ENCODE peak calls at places on chromosome 18, in six cellular contexts. S, N, V, U, T and C are unnamed samples. For H3K27me3 and H3K4me1, the result is how much of the 10 kb centered on the place peaks cover.

GRCh38 chr18:22203035-22203434 is 33.6 kb downstream of the GATA6 start:
- DNase-seq in S (no peak), V (no peak), U (no peak), N (no peak), T (no peak), C (no peak)

GRCh38 chr18:42839408-42839807 is 276.1 kb downstream of the RIT2 start:
- DNase-seq in V (no peak), S (no peak), T (no peak), N (no peak), U (no peak), C (no peak)

GRCh38 chr18:52312321-52312720 is 27.7 kb upstream of the DCC start:
- DNase-seq in T (peak), U (no peak), S (peak), N (no peak), V (no peak), C (peak)

GRCh38 chr18:21484851-21485636 is 115.5 kb downstream of the ESCO1 start:
- DNase-seq in U (no peak), V (peak), N (peak), T (peak), S (no peak), C (no peak)

GRCh38 chr18:78090584-78090983 is 840.9 kb downstream of the GALR1 start:
- DNase-seq in T (no peak), U (no peak), V (no peak), N (no peak), S (peak), C (no peak)

GRCh38 chr18:48002933-48003365 is 72.5 kb upstream of the SMAD2 start:
- DNase-seq in S (peak), T (peak), V (peak), N (peak), U (peak), C (peak)

GRCh38 chr18:23857756-23858155 is 156.8 kb upstream of the TTC39C start:
- DNase-seq in S (no peak), N (peak), V (no peak), U (peak), T (peak), C (peak)

GRCh38 chr18:3585656-3586509 is 135.9 kb downstream of the TGIF1 start:
- DNase-seq in V (peak), N (peak), U (peak), S (peak), T (peak), C (peak)

GRCh38 chr18:63158012-63158631 is 161.4 kb downstream of the BCL2 start:
- DNase-seq in S (no peak), T (no peak), V (no peak), U (no peak), N (no peak), C (no peak)

GRCh38 chr18:11482271-11482670 is 127.1 kb upstream of the SLC35G4 start:
- DNase-seq in S (no peak), U (no peak), N (no peak), T (no peak), V (no peak), C (no peak)

GRCh38 chr18:3747176-3747973 is 297.4 kb downstream of the TGIF1 start:
- DNase-seq in S (peak), T (peak), N (peak), U (no peak), V (peak), C (no peak)

GRCh38 chr18:55592572-55592971 is 4.6 kb upstream of the TCF4 start:
- DNase-seq in T (no peak), S (no peak), V (peak), N (peak), U (no peak), C (no peak)

GRCh38 chr18:3985030-3985429 is 470.1 kb downstream of the DLGAP1 start:
- DNase-seq in N (peak), T (no peak), V (peak), U (no peak), S (peak), C (no peak)

GRCh38 chr18:41150316-41150715 is 804.7 kb upstream of the PIK3C3 start:
- DNase-seq in N (no peak), U (no peak), V (no peak), T (no peak), S (no peak), C (no peak)

GRCh38 chr18:47247036-47247832 is 4.2 kb downstream of the SKOR2 start:
- DNase-seq in V (no peak), S (no peak), T (no peak), N (no peak), U (no peak), C (no peak)

GRCh38 chr18:111292-112014 is 46.9 kb upstream of the USP14 start:
- DNase-seq in V (peak), S (peak), U (peak), T (peak), N (peak), C (peak)

GRCh38 chr18:28127763-28128737 is 48.9 kb downstream of the CDH2 start:
- DNase-seq in V (peak), N (peak), S (no peak), U (no peak), T (no peak), C (no peak)

GRCh38 chr18:55338955-55339662 is 248.9 kb downstream of the TCF4 start:
- DNase-seq in T (no peak), N (peak), S (no peak), U (no peak), V (peak), C (no peak)

GRCh38 chr18:26017929-26018328 is 72.5 kb downstream of the SS18 start:
- DNase-seq in T (no peak), U (no peak), N (no peak), S (no peak), V (peak), C (no peak)

GRCh38 chr18:21820035-21820810 is 79.6 kb downstream of the MIB1 start:
- DNase-seq in N (peak), V (peak), U (no peak), T (peak), S (peak), C (peak)

GRCh38 chr18:28175047-28175929 is 1.6 kb downstream of the CDH2 start:
- DNase-seq in N (peak), U (no peak), T (no peak), V (peak), S (no peak), C (no peak)

GRCh38 chr18:23534276-23534675 is 31.0 kb downstream of the RMC1 start:
- DNase-seq in N (no peak), T (no peak), U (no peak), V (no peak), S (no peak), C (no peak)

GRCh38 chr18:10771053-10771709 is 245.4 kb downstream of the NAPG start:
- DNase-seq in N (peak), S (no peak), V (peak), T (peak), U (no peak), C (no peak)

GRCh38 chr18:45559258-45559657 is 56.0 kb upstream of the SLC14A2 start:
- DNase-seq in N (no peak), S (no peak), U (no peak), T (no peak), V (no peak), C (no peak)

GRCh38 chr18:49933530-49933929 is 120.2 kb upstream of the ACAA2 start:
- DNase-seq in S (no peak), U (no peak), T (peak), N (peak), V (peak), C (no peak)

GRCh38 chr18:46366977-46367376 is 262.8 kb downstream of the HAUS1 start:
- DNase-seq in V (no peak), T (no peak), U (no peak), N (no peak), S (no peak), C (no peak)

GRCh38 chr18:44039216-44039615 is 641.5 kb upstream of the SETBP1 start:
- DNase-seq in V (no peak), U (no peak), N (no peak), S (no peak), T (no peak), C (no peak)

GRCh38 chr18:52337286-52337685 is 2.7 kb upstream of the DCC start:
- DNase-seq in N (peak), T (peak), U (no peak), V (peak), S (no peak), C (no peak)

GRCh38 chr18:41745166-41746049 is 209.6 kb upstream of the PIK3C3 start:
- DNase-seq in U (no peak), V (peak), S (peak), T (peak), N (peak), C (peak)

GRCh38 chr18:57925706-57926105 is 118.3 kb upstream of the NEDD4L start:
- DNase-seq in S (no peak), T (peak), U (no peak), N (peak), V (peak), C (no peak)

GRCh38 chr18:80245781-80246655 is 1.3 kb downstream of the PARD6G start:
- DNase-seq in U (no peak), V (no peak), N (no peak), T (peak), S (peak), C (peak)

GRCh38 chr18:69388222-69388621 is 12.5 kb upstream of the DOK6 start:
- DNase-seq in V (no peak), T (no peak), S (no peak), N (no peak), U (no peak), C (no peak)

GRCh38 chr18:58243401-58243800 is 199.4 kb downstream of the NEDD4L start:
- DNase-seq in T (no peak), V (no peak), S (no peak), N (no peak), U (no peak), C (no peak)

GRCh38 chr18:78929502-78929901 is 50.1 kb upstream of the SALL3 start:
- DNase-seq in T (no peak), N (no peak), V (no peak), U (no peak), S (no peak), C (no peak)

GRCh38 chr18:35707674-35708073 is 126.1 kb downstream of the GALNT1 start:
- DNase-seq in N (no peak), T (no peak), S (no peak), U (no peak), V (no peak), C (no peak)

GRCh38 chr18:63112681-63113080 is 206.9 kb downstream of the BCL2 start:
- DNase-seq in N (no peak), U (no peak), T (no peak), V (no peak), S (no peak), C (no peak)

GRCh38 chr18:63476666-63477065 is at the start of gene SERPINB5:
- DNase-seq in U (peak), T (peak), V (no peak), N (no peak), S (peak), C (no peak)

GRCh38 chr18:11654736-11655604 is 34.1 kb upstream of the GNAL start:
- DNase-seq in T (peak), U (peak), S (peak), N (peak), V (peak), C (peak)

DNA sequence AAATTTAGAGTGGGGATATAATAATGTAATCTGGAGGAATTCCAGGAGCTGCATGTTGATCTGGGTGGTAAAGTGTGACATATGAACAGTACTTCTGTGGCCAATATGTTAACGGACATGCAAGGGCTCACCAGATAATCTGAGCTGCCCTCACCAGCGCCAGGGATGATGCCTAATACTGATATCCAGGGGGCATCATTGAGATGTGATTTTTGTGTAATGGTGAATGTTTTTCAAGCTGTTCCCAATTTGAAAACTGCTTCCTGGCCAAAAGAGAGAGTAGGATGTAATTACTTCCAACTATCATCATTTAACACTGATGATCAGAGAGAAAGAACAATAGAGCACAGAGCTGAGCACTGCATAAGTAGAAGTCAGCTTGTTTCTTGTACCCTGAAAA is 235.7 kb downstream of the DSEL start:
- DNase-seq in V (peak), N (no peak), U (no peak), S (no peak), T (no peak), C (no peak)
- H3K27ac ChIP-seq in V (no peak), N (no peak), U (no peak), S (no peak), T (no peak), C (no peak)

GRCh38 chr18:59570101-59570875 is 126.9 kb downstream of the CCBE1 start:
- DNase-seq in V (no peak), T (no peak), N (peak), U (no peak), S (no peak), C (no peak)

GRCh38 chr18:59571953-59572352 is 125.3 kb downstream of the CCBE1 start:
- DNase-seq in N (no peak), V (no peak), T (no peak), U (no peak), S (no peak), C (no peak)

GRCh38 chr18:59569321-59569720 is 127.9 kb downstream of the CCBE1 start:
- DNase-seq in N (no peak), U (no peak), T (no peak), V (no peak), S (no peak), C (no peak)

GRCh38 chr18:59575995-59576394 is 121.2 kb downstream of the CCBE1 start:
- DNase-seq in V (no peak), U (no peak), S (no peak), N (no peak), T (no peak), C (no peak)

DNA sequence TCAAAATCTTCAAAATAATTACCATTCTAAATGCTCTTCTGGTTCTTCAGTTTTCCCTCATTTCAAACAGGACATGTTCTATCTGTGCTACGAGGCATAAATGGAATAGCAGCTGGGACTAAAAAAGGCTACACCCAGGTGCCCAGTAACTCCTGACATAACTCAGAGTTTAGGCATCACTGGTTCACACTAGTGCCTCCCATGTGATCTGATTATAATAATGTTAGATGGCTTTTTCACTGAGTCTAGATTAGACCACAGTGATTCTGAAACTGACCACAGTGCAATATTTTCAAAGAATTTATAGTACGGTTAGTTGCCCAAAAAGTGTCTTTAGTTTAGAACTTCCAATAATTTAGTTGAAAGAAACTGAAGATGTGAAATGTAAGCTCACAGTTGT is 123.3 kb downstream of the CCBE1 start:
- DNase-seq in V (no peak), T (no peak), N (no peak), U (no peak), S (no peak), C (no peak)
- H3K27me3 ChIP-seq in V (under half), T (under half), N (under half), U (under half), S (under half), C (under half)

GRCh38 chr18:33472554-33472953 is 32.0 kb upstream of the CCDC178 start:
- DNase-seq in S (no peak), T (no peak), V (no peak), U (no peak), N (no peak), C (no peak)
- H3K4me1 ChIP-seq in S (under half), T (under half), V (under half), U (under half), N (under half), C (under half)

GRCh38 chr18:74278983-74279382 is 12.8 kb downstream of the CYB5A start:
- DNase-seq in V (no peak), U (no peak), N (no peak), T (no peak), S (no peak), C (no peak)
- H3K27ac ChIP-seq in V (no peak), U (no peak), N (no peak), T (no peak), S (peak), C (no peak)

DNA sequence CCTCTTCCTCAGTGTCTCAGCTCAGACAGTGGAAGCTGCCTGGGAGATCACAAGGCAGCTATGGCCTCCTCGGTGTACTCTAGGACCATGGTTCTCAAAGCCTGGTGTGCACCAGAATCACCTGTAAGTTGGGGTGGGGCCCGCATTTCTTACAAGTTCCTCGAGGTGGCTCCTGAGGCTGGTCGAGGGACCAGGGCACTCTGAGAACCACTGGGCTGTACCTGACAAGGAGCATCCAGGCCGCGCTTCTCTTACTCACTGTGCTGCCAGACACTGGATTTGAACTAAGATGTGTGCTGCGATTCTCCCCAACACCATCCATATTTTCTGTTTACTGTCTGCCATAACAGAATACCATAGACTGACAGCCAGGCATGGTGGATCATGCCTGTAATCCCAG is 59.5 kb downstream of the DIPK1C start:
- DNase-seq in S (peak), N (no peak), U (no peak), T (no peak), V (no peak), C (no peak)
- H3K27me3 ChIP-seq in S (under half), N (under half), U (under half), T (under half), V (under half), C (under half)

DNA sequence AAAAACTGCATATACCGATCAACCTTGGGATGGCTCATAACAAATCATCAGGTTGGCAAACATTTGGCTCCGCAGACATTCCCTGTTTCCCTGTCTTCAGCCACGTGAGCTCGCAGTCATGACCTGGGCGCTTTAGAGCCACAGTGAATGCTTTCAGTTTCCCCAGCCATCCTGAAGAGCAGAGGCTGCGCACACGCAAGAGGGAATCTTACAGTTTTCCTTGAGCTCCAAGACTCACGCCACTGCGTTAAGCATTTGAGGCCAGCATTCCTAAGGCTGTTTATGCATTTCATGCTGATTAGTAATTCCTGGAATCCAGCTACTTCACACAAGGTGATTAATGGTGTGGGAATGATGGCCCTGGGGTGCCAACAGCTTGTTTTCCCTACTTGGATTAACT is 95.1 kb downstream of the MTCL1 start:
- DNase-seq in U (no peak), V (peak), S (no peak), T (peak), N (peak), C (peak)
- H3K4me1 ChIP-seq in U (under half), V (half or more), S (under half), T (under half), N (under half), C (under half)

GRCh38 chr18:9741821-9742541 is 33.9 kb downstream of the RAB31 start:
- DNase-seq in S (no peak), N (no peak), T (no peak), U (no peak), V (peak), C (no peak)
- H3K27ac ChIP-seq in S (no peak), N (no peak), T (no peak), U (peak), V (peak), C (no peak)

GRCh38 chr18:27045342-27045741 is 139.8 kb downstream of the CHST9 start:
- DNase-seq in S (no peak), U (no peak), N (no peak), V (no peak), T (no peak), C (no peak)

GRCh38 chr18:27049945-27050344 is 135.2 kb downstream of the CHST9 start:
- DNase-seq in T (no peak), S (no peak), U (no peak), N (no peak), V (no peak), C (no peak)
- H3K27me3 ChIP-seq in T (under half), S (under half), U (under half), N (under half), V (under half), C (under half)

GRCh38 chr18:76479351-76480238 is 15.4 kb downstream of the ZNF516 start:
- DNase-seq in V (no peak), S (no peak), U (peak), N (no peak), T (no peak), C (no peak)

GRCh38 chr18:76472811-76473210 is 22.2 kb downstream of the ZNF516 start:
- DNase-seq in V (no peak), S (no peak), N (no peak), T (no peak), U (no peak), C (no peak)

GRCh38 chr18:76476665-76477561 is 18.1 kb downstream of the ZNF516 start:
- DNase-seq in N (peak), U (no peak), V (peak), T (no peak), S (peak), C (no peak)

GRCh38 chr18:76474824-76475223 is 20.2 kb downstream of the ZNF516 start:
- DNase-seq in S (no peak), V (no peak), T (no peak), U (no peak), N (no peak), C (no peak)

DNA sequence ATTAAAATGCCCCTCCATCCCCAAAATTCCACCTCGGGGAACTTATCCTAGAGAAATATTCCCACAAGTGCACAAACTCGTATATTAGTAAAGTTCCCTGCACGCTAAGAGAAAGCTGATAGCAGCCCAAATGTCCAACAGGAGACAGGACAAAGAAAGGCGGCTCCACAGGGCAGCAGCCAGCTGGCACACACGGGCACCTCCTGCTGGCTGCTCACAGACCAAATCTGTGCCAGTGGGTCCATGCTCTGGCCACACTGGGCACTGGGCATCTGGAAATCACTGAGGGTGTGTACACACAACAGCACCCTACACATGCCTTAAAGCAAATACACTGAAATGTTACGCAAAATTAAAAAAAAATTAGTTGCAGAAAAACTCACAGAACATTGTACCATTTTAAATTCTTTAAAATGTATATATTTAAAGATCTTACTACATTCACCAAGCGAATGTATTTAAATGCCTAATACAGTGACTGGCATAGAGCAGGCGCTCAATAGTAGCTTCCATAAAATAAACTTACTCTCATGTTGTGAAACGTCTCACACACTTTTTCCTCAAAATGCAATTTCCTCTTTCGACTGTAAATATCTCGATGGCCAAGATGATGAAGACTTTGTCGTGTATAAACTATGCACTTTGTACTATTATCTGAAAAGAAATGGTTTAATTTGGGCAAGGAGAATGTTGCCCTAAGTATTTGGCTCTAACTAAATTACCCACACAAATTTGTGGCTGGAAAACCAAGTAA is 19.4 kb downstream of the ZNF516 start:
- DNase-seq in U (no peak), S (no peak), T (no peak), N (no peak), V (no peak), C (no peak)
- H3K4me1 ChIP-seq in U (under half), S (under half), T (under half), N (under half), V (under half), C (under half)